ENCODE peak calls at places on chromosome 1, in six cellular contexts. R is choroid plexus epithelial cell; P is Peyer's patch; A is kidney epithelial cell; Y is CD8-positive, alpha-beta memory T cell; L is Karpas-422. G is an unnamed sample.

GRCh38 chr1:111754964-111755320 is 759 bp upstream of the DDX20 start:
- DNase-seq in R (peak), P (peak), A (no peak), Y (no peak), L (peak), G (no peak)

GRCh38 chr1:47894718-47895393 is 102.3 kb downstream of the TRABD2B start:
- DNase-seq in R (peak), P (no peak), A (no peak), Y (no peak), L (no peak), G (peak)

GRCh38 chr1:13892671-13893325 is 192.8 kb downstream of the PRDM2 start:
- DNase-seq in R (no peak), P (no peak), A (no peak), Y (no peak), L (no peak), G (no peak)

GRCh38 chr1:18578271-18578670 is 52.4 kb upstream of the PAX7 start:
- DNase-seq in R (no peak), P (no peak), A (no peak), Y (no peak), L (peak), G (no peak)

GRCh38 chr1:171877711-171878110 is 36.4 kb downstream of the DNM3 start:
- DNase-seq in R (no peak), P (no peak), A (no peak), Y (no peak), L (no peak), G (no peak)

GRCh38 chr1:107047602-107048001 is 8.9 kb upstream of the PRMT6 start:
- DNase-seq in R (no peak), P (no peak), A (no peak), Y (no peak), L (no peak), G (no peak)

GRCh38 chr1:19311503-19311930 is 427 bp downstream of the AKR7A2 start:
- DNase-seq in R (peak), P (peak), A (no peak), Y (no peak), L (peak), G (no peak)

GRCh38 chr1:97243973-97244560 is 522.5 kb downstream of the PTBP2 start:
- DNase-seq in R (peak), P (no peak), A (no peak), Y (no peak), L (peak), G (no peak)

GRCh38 chr1:906532-907420 is 16.9 kb upstream of the SAMD11 start:
- DNase-seq in R (peak), P (peak), A (no peak), Y (no peak), L (peak), G (peak)

GRCh38 chr1:206828765-206829164 is 36.7 kb upstream of the IL20 start:
- DNase-seq in R (no peak), P (peak), A (no peak), Y (no peak), L (no peak), G (no peak)

GRCh38 chr1:183097438-183098051 is 74.3 kb downstream of the LAMC1 start:
- DNase-seq in R (peak), P (no peak), A (no peak), Y (no peak), L (peak), G (no peak)

GRCh38 chr1:43339584-43340232 is 2.1 kb downstream of the MPL start:
- DNase-seq in R (no peak), P (no peak), A (no peak), Y (no peak), L (no peak), G (no peak)

GRCh38 chr1:219442575-219442974 is 170.3 kb downstream of the ZC3H11B start:
- DNase-seq in R (no peak), P (no peak), A (no peak), Y (no peak), L (no peak), G (no peak)

GRCh38 chr1:210584439-210585113 is 255.9 kb downstream of the HHAT start:
- DNase-seq in R (peak), P (peak), A (peak), Y (peak), L (peak), G (peak)

GRCh38 chr1:32886012-32886827 is at the start of gene HPCA:
- DNase-seq in R (peak), P (no peak), A (no peak), Y (peak), L (peak), G (no peak)

GRCh38 chr1:19723874-19724273 is 59.2 kb downstream of the HTR6 start:
- DNase-seq in R (no peak), P (no peak), A (no peak), Y (no peak), L (no peak), G (no peak)

GRCh38 chr1:92754000-92754787 is 30.7 kb downstream of the EVI5 start:
- DNase-seq in R (peak), P (no peak), A (no peak), Y (no peak), L (no peak), G (peak)

GRCh38 chr1:226226601-226227000 is 3.1 kb downstream of the MIXL1 start:
- DNase-seq in R (no peak), P (no peak), A (no peak), Y (no peak), L (no peak), G (no peak)

GRCh38 chr1:96845464-96845863 is 123.9 kb downstream of the PTBP2 start:
- DNase-seq in R (peak), P (no peak), A (no peak), Y (no peak), L (peak), G (no peak)

GRCh38 chr1:204075116-204075636 is 2.3 kb downstream of the SOX13 start:
- DNase-seq in R (no peak), P (no peak), A (no peak), Y (no peak), L (no peak), G (no peak)

GRCh38 chr1:31681421-31681820 is 22.4 kb downstream of the COL16A1 start:
- DNase-seq in R (no peak), P (no peak), A (no peak), Y (no peak), L (no peak), G (no peak)

GRCh38 chr1:54415986-54416385 is 9.8 kb upstream of the SSBP3 start:
- DNase-seq in R (no peak), P (no peak), A (no peak), Y (no peak), L (no peak), G (no peak)

GRCh38 chr1:206734499-206735142 is 36.0 kb upstream of the IL19 start:
- DNase-seq in R (peak), P (peak), A (no peak), Y (peak), L (peak), G (peak)

GRCh38 chr1:229674042-229674441 is 48.0 kb downstream of the URB2 start:
- DNase-seq in R (no peak), P (no peak), A (no peak), Y (no peak), L (peak), G (no peak)

GRCh38 chr1:226308166-226308722 is 720 bp downstream of the LIN9 start:
- DNase-seq in R (no peak), P (peak), A (no peak), Y (no peak), L (peak), G (no peak)

GRCh38 chr1:230136453-230137327 is 69.7 kb downstream of the GALNT2 start:
- DNase-seq in R (no peak), P (no peak), A (no peak), Y (no peak), L (no peak), G (no peak)

GRCh38 chr1:166905930-166906329 is 29.9 kb upstream of the TADA1 start:
- DNase-seq in R (peak), P (no peak), A (peak), Y (no peak), L (no peak), G (peak)
- H3K4me3 ChIP-seq in R (no peak), P (no peak), A (no peak), Y (no peak), L (no peak), G (no peak)

GRCh38 chr1:26224606-26225005 is 9.4 kb upstream of the CEP85 start:
- DNase-seq in R (no peak), P (no peak), A (no peak), Y (no peak), L (no peak), G (no peak)
- H3K4me3 ChIP-seq in R (no peak), P (peak), A (no peak), Y (no peak), L (no peak), G (no peak)

GRCh38 chr1:93805027-93805426 is 74.0 kb downstream of the DNTTIP2 start:
- DNase-seq in R (peak), P (no peak), A (no peak), Y (no peak), L (no peak), G (no peak)
- H3K4me3 ChIP-seq in R (no peak), P (no peak), A (no peak), Y (no peak), L (no peak), G (peak)

DNA sequence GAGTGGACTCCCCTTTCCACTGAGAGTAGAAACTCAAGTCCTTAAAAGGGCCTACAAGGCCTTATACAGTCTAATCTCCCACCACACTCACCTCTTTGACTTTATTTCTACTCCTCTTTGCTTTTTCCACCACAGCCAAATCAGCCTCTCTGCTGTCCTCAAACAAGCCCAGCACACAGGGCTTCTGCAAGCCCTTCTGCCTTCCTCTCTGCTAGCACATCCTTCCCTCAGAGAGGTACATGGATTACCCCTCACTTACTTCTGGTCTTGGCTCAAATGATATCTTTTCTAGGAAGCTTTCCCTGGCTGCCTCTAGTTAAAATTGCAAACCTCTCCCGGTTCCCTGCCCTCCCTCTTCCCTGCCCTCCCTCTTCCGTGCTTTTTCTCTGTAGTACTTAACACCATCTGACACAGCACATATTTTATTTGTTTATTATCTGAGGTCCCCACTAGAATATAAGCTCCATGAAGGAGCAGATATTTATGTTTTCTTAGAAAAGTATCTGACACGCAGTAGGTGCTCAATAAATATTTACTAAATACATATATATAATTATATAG is 1.7 kb downstream of the LYST start:
- DNase-seq in R (peak), P (no peak), A (no peak), Y (no peak), L (peak), G (no peak)
- H3K4me3 ChIP-seq in R (peak), P (peak), A (peak), Y (no peak), L (no peak), G (no peak)

GRCh38 chr1:232057217-232057895 is 430.8 kb downstream of the DISC1 start:
- DNase-seq in R (no peak), P (no peak), A (no peak), Y (no peak), L (no peak), G (no peak)
- H3K4me3 ChIP-seq in R (no peak), P (no peak), A (no peak), Y (no peak), L (no peak), G (no peak)

GRCh38 chr1:168387781-168388760 is 107.4 kb downstream of the TBX19 start:
- DNase-seq in R (no peak), P (no peak), A (no peak), Y (no peak), L (no peak), G (no peak)
- H3K4me3 ChIP-seq in R (no peak), P (no peak), A (no peak), Y (no peak), L (no peak), G (no peak)

GRCh38 chr1:241356519-241357365 is at the start of gene RGS7:
- DNase-seq in R (peak), P (no peak), A (no peak), Y (no peak), L (peak), G (no peak)
- H3K4me3 ChIP-seq in R (peak), P (peak), A (peak), Y (no peak), L (peak), G (no peak)

DNA sequence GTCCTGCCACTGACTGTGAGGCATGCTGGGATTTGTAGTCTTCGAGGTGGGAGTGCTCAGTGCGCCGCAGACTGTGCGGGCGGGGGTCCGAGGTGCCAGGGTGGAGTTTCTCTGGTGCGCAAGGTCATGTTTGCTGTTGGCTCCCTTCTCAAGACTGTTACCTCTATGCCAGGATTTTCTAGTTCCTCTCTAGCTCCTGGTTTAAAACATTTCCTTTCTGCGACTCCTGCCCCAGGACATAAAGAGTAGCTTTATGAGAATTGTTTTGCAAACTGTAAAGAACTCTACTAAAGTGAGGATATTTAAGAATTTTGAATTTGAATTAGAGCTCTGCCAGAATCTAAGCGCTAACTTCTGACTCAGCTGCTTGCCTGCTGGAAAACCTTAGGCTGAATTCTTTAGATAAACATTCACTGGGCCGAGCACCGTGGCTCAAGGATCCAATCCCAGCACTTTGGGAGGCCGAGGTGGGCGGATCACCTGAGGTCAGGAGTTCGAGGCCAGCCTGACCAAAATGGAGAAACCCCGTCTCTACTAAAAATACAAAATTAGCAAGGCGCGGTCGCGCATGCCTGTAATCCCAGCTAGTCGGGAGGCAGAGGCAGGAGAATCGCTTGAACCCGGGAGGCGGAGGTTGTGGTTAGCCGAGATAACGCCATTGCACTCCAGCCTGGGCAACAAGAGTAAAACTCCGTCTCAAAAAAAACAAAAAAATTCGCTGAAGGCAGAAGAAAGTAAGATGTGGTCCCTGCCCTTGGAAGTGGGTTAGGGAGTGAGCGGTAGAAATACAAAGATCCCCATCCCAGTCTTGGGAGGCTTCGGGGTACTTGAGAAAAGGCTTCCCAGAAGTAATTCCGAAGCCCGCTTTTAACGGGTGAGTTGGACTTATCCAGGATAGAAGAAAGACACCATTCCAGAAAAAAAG is 992 bp upstream of the USP48 start:
- DNase-seq in R (peak), P (no peak), A (peak), Y (no peak), L (no peak), G (peak)
- H3K4me3 ChIP-seq in R (peak), P (peak), A (peak), Y (peak), L (peak), G (peak)

DNA sequence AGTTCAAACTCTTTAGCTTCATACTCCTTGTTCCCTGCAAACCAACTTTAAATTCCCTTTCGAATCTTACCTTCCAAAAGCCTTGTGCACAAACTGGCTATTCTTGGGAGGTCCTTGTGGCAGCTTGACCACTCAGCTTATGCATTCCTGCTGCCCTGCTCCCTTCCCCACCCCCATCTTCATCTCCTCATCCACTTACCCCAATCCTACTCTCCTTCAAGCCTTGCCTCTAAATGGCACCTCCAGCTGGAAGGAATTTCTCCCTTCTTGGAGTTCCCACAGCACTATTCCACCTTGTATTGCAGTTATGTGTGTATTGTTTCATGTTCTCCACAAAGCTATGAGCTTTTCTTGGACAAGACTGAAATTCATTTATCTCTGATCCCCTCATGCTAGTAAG is 15.3 kb upstream of the DIRAS3 start:
- DNase-seq in R (no peak), P (no peak), A (no peak), Y (no peak), L (no peak), G (no peak)
- H3K4me3 ChIP-seq in R (no peak), P (no peak), A (no peak), Y (no peak), L (no peak), G (no peak)

G was measured in PC-9.